ENCODE peak calls at places on chromosomes 16 and 17, in eight cellular contexts. M is prostate gland; F is CD8-positive, alpha-beta T cell; L is left ventricle myocardium inferior; J is fibroblast of lung; C is uterus; N is lung; D is BJ. G is an unnamed sample.

GRCh38 chr16:48745541-48745940 is 135.6 kb upstream of the N4BP1 start:
- DNase-seq in M (no peak), N (no peak), D (no peak), F (no peak), C (no peak), J (no peak), L (no peak), G (no peak)

GRCh38 chr16:77271532-77272426 is 72.6 kb downstream of the SYCE1L start:
- DNase-seq in C (no peak), F (no peak), L (no peak), N (no peak), D (no peak), M (no peak), J (no peak), G (no peak)

GRCh38 chr16:14324581-14324980 is 253.5 kb downstream of the MRTFB start:
- DNase-seq in L (no peak), N (no peak), C (no peak), F (no peak), D (no peak), M (no peak), J (peak; percentile 62), G (no peak)

GRCh38 chr17:78946131-78946530 is 20.9 kb upstream of the TIMP2 start:
- DNase-seq in M (no peak), F (no peak), J (no peak), N (no peak), D (no peak), C (no peak), L (no peak), G (no peak)

GRCh38 chr17:15431201-15431600 is 36.2 kb downstream of the CDRT4 start:
- DNase-seq in C (peak; percentile 52), N (no peak), F (no peak), D (no peak), J (no peak), L (no peak), M (no peak), G (no peak)

GRCh38 chr16:24721830-24722238 is 7.6 kb upstream of the TNRC6A start:
- DNase-seq in M (no peak), F (no peak), L (no peak), D (no peak), N (no peak), J (no peak), C (no peak), G (no peak)

GRCh38 chr17:520447-521167 is 168.0 kb upstream of the RPH3AL start:
- DNase-seq in C (no peak), N (no peak), D (peak; percentile 69), M (no peak), F (no peak), J (no peak), L (no peak), G (no peak)

GRCh38 chr17:17098426-17099035 is 56.3 kb downstream of the MPRIP start:
- DNase-seq in F (no peak), J (peak; percentile 77), M (no peak), N (no peak), L (peak; percentile 71), D (no peak), C (peak; percentile 69), G (peak; percentile 79)

GRCh38 chr16:55495616-55496289 is 13.1 kb upstream of the LPCAT2 start:
- DNase-seq in C (no peak), N (peak; percentile 64), M (peak; percentile 68), F (no peak), J (peak; percentile 89), D (peak; percentile 94), L (no peak), G (no peak)

GRCh38 chr17:29292071-29292991 is 1.6 kb downstream of the NUFIP2 start:
- DNase-seq in C (peak; percentile 70), J (peak; percentile 64), N (peak; percentile 52), M (peak; percentile 66), F (peak; percentile 65), L (peak; percentile 67), D (no peak), G (peak; percentile 64)

GRCh38 chr17:57947369-57947768 is 7.8 kb downstream of the CUEDC1 start:
- DNase-seq in C (no peak), J (no peak), F (no peak), M (no peak), L (no peak), D (no peak), N (no peak), G (no peak)
- H3K4me3 ChIP-seq in C (peak overlapping the region; percentile 38), J (peak overlapping the region; percentile 56), F (peak overlapping the region; percentile 43), M (no peak overlapping the region), L (peak overlapping the region; percentile 64), D (peak overlapping the region; percentile 37), N (no peak overlapping the region), G (peak overlapping the region; percentile 53)

GRCh38 chr17:44828919-44829557 is 1.0 kb downstream of the GJC1 start:
- DNase-seq in F (peak; percentile 11), N (no peak), J (peak; percentile 59), D (no peak), C (no peak), M (no peak), L (no peak), G (no peak)

GRCh38 chr17:44829558-44830358 is at the start of gene GJC1:
- DNase-seq in J (no peak), D (no peak), L (peak; percentile 64), F (peak; percentile 18), C (peak; percentile 50), M (no peak), N (no peak), G (peak; percentile 62)

GRCh38 chr17:44830359-44831269 is 527 bp upstream of the GJC1 start:
- DNase-seq in C (peak; percentile 43), D (no peak), M (no peak), N (no peak), F (peak; percentile 19), L (no peak), J (peak; percentile 32), G (no peak)

GRCh38 chr17:44826123-44826790 is 3.8 kb downstream of the GJC1 start:
- DNase-seq in C (no peak), D (no peak), N (no peak), J (no peak), L (no peak), M (no peak), F (no peak), G (no peak)

GRCh38 chr17:44827863-44828262 is 2.2 kb downstream of the GJC1 start:
- DNase-seq in M (no peak), J (no peak), D (no peak), F (no peak), L (no peak), N (no peak), C (no peak), G (no peak)
- H3K4me3 ChIP-seq in M (no peak overlapping the region), J (peak overlapping the region; percentile 96), D (peak overlapping the region; percentile 83), F (no peak overlapping the region), L (peak overlapping the region; percentile 80), N (no peak overlapping the region), C (peak overlapping the region; percentile 49), G (peak overlapping the region; percentile 74)

GRCh38 chr17:51046527-51047384 is 73.9 kb downstream of the SPAG9 start:
- DNase-seq in F (no peak), D (no peak), C (peak; percentile 70), J (peak; percentile 90), N (no peak), L (peak; percentile 36), M (peak; percentile 74), G (peak; percentile 17)
- H3K4me3 ChIP-seq in F (no peak overlapping the region), D (peak overlapping the region; percentile 1), C (peak overlapping the region; percentile 28), J (no peak overlapping the region), N (no peak overlapping the region), L (peak overlapping the region; percentile 40), M (no peak overlapping the region), G (peak overlapping the region; percentile 38)

GRCh38 chr17:75031972-75032895 is 14.5 kb downstream of the ATP5PD start:
- DNase-seq in C (peak; percentile 81), M (peak; percentile 60), N (peak; percentile 69), F (peak; percentile 61), D (no peak), L (peak; percentile 63), J (peak; percentile 85), G (peak; percentile 84)

GRCh38 chr17:75033346-75034235 is 13.2 kb downstream of the ATP5PD start:
- DNase-seq in L (peak; percentile 90), D (no peak), F (peak; percentile 89), N (peak; percentile 94), C (peak; percentile 97), J (peak; percentile 90), M (peak; percentile 91), G (peak; percentile 91)

GRCh38 chr17:75030161-75030560 is 16.6 kb downstream of the ATP5PD start:
- DNase-seq in M (no peak), L (no peak), C (no peak), F (no peak), N (no peak), D (no peak), J (no peak), G (no peak)

GRCh38 chr17:75034236-75034908 is 12.4 kb downstream of the ATP5PD start:
- DNase-seq in F (peak; percentile 80), J (peak; percentile 90), M (peak; percentile 79), C (peak; percentile 91), N (peak; percentile 87), L (peak; percentile 83), D (no peak), G (peak; percentile 81)

GRCh38 chr17:75032896-75033294 is 13.9 kb downstream of the ATP5PD start:
- DNase-seq in C (peak; percentile 28), D (no peak), J (peak; percentile 21), L (no peak), N (no peak), M (no peak), F (no peak), G (peak; percentile 52)
- H3K4me3 ChIP-seq in C (peak overlapping the region; percentile 98), D (peak overlapping the region; percentile 60), J (peak overlapping the region; percentile 46), L (peak overlapping the region; percentile 82), N (no peak overlapping the region), M (peak overlapping the region; percentile 35), F (no peak overlapping the region), G (peak overlapping the region; percentile 72)

GRCh38 chr16:88972349-88972748 is 4.7 kb downstream of the CBFA2T3 start:
- DNase-seq in L (no peak), D (no peak), J (no peak), F (no peak), M (no peak), N (no peak), C (no peak), G (no peak)

GRCh38 chr16:88973007-88973410 is 4.0 kb downstream of the CBFA2T3 start:
- DNase-seq in L (no peak), J (no peak), C (no peak), N (no peak), F (no peak), M (no peak), D (no peak), G (no peak)

GRCh38 chr16:88970539-88971065 is 6.4 kb downstream of the CBFA2T3 start:
- DNase-seq in M (no peak), J (no peak), L (no peak), F (no peak), D (no peak), N (no peak), C (no peak), G (no peak)

GRCh38 chr16:88970095-88970494 is 6.9 kb downstream of the CBFA2T3 start:
- DNase-seq in C (no peak), F (no peak), J (no peak), M (no peak), N (no peak), L (no peak), D (no peak), G (peak; percentile 8)

DNA sequence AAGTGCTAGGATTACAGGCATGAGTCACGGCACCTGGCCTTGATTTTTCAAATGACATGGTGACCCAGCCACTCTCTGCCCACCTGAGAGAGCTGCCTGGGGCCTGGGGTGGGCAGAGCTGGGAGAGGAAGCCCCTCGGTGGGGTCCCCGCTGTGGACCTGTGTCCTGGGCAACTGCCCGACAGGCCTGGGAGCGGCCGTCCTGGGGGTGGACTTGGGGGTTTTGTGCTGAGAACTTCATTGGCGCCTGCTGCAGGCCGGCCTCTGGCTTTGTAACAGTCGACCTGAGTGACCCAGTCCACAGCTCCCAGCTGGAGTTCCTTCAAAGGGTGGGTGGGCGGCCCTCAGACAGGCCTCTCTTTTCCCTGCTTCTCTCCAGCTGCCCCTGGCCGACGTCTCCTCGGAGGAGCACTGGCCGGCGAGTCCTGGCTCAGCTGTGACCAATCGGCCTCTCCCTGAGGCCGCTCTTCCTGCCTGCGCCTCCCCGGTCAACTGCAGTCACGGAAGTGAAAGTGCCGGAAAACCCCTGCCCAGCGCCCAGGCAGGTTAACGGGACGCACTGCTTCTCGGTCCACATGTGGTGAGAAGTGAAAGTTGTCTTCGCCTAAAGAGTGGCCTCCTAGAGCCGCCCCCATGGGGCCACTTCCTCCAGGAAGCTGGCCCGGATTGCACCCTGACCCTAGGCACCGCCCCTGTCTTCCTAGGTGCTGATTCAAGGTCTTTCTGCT is 5.5 kb downstream of the CBFA2T3 start:
- DNase-seq in C (no peak), J (no peak), M (no peak), F (no peak), L (peak; percentile 32), N (peak; percentile 41), D (no peak), G (peak; percentile 35)
- H3K4me3 ChIP-seq in C (no peak overlapping the region), J (no peak overlapping the region), M (no peak overlapping the region), F (no peak overlapping the region), L (no peak overlapping the region), N (no peak overlapping the region), D (no peak overlapping the region), G (no peak overlapping the region)

G was measured in heart right ventricle.